ENCODE peak calls at places on chromosome 18, in four cellular contexts. One of them, this sample, is unnamed.

GRCh38 chr18:49177071-49177470 is 226.3 kb upstream of the SMAD7 start:
- DNase-seq in HepG2: no peak
- DNase-seq in K562: no peak
- DNase-seq in GM23338: no peak
- DNase-seq in this sample: no peak

GRCh38 chr18:75226301-75226955 is 15.8 kb downstream of the TSHZ1 start:
- DNase-seq in HepG2: peak
- DNase-seq in K562: peak
- DNase-seq in GM23338: no peak
- DNase-seq in this sample: no peak

GRCh38 chr18:58048243-58048642 is 4.2 kb downstream of the NEDD4L start:
- DNase-seq in HepG2: no peak
- DNase-seq in K562: no peak
- DNase-seq in GM23338: no peak
- DNase-seq in this sample: no peak

GRCh38 chr18:55406374-55407045 is 181.5 kb downstream of the TCF4 start:
- DNase-seq in HepG2: no peak
- DNase-seq in K562: no peak
- DNase-seq in GM23338: no peak
- DNase-seq in this sample: no peak

GRCh38 chr18:62715829-62716678 is 713 bp downstream of the PHLPP1 start:
- DNase-seq in HepG2: no peak
- DNase-seq in K562: peak
- DNase-seq in GM23338: peak
- DNase-seq in this sample: peak

GRCh38 chr18:75208836-75209128 is 157 bp downstream of the PTGR3 start:
- DNase-seq in HepG2: no peak
- DNase-seq in K562: no peak
- DNase-seq in GM23338: no peak
- DNase-seq in this sample: no peak

GRCh38 chr18:6557052-6557451 is 142.3 kb upstream of the L3MBTL4 start:
- DNase-seq in HepG2: no peak
- DNase-seq in K562: peak
- DNase-seq in GM23338: peak
- DNase-seq in this sample: no peak

GRCh38 chr18:74996055-74996454 is 212.9 kb downstream of the PTGR3 start:
- DNase-seq in HepG2: no peak
- DNase-seq in K562: no peak
- DNase-seq in GM23338: no peak
- DNase-seq in this sample: no peak

GRCh38 chr18:49457616-49458015 is 2.8 kb downstream of the DYM start:
- DNase-seq in HepG2: no peak
- DNase-seq in K562: no peak
- DNase-seq in GM23338: no peak
- DNase-seq in this sample: no peak

GRCh38 chr18:60411715-60412114 is 39.1 kb upstream of the MC4R start:
- DNase-seq in HepG2: no peak
- DNase-seq in K562: no peak
- DNase-seq in GM23338: peak
- DNase-seq in this sample: no peak
- TF ChIP-seq JUNB in HepG2: no peak
- TF ChIP-seq JUNB in K562: no peak
- TF ChIP-seq JUNB in GM23338: no peak
- TF ChIP-seq JUNB in this sample: no peak

GRCh38 chr18:3869848-3870247 is 419.9 kb downstream of the TGIF1 start:
- DNase-seq in HepG2: peak
- DNase-seq in K562: peak
- DNase-seq in GM23338: peak
- DNase-seq in this sample: peak
- TF ChIP-seq JUNB in HepG2: no peak
- TF ChIP-seq JUNB in K562: no peak
- TF ChIP-seq JUNB in GM23338: no peak
- TF ChIP-seq JUNB in this sample: no peak

GRCh38 chr18:76346490-76347130 is 148.4 kb downstream of the ZNF516 start:
- DNase-seq in HepG2: no peak
- DNase-seq in K562: no peak
- DNase-seq in GM23338: no peak
- DNase-seq in this sample: no peak
- TF ChIP-seq JUNB in HepG2: no peak
- TF ChIP-seq JUNB in K562: no peak
- TF ChIP-seq JUNB in GM23338: no peak
- TF ChIP-seq JUNB in this sample: no peak

GRCh38 chr18:3793545-3793944 is 343.6 kb downstream of the TGIF1 start:
- DNase-seq in HepG2: no peak
- DNase-seq in K562: no peak
- DNase-seq in GM23338: no peak
- DNase-seq in this sample: no peak

GRCh38 chr18:3791258-3791657 is 341.3 kb downstream of the TGIF1 start:
- DNase-seq in HepG2: no peak
- DNase-seq in K562: no peak
- DNase-seq in GM23338: no peak
- DNase-seq in this sample: no peak

GRCh38 chr18:3792711-3793110 is 342.7 kb downstream of the TGIF1 start:
- DNase-seq in HepG2: no peak
- DNase-seq in K562: no peak
- DNase-seq in GM23338: no peak
- DNase-seq in this sample: no peak

GRCh38 chr18:3789525-3789924 is 339.6 kb downstream of the TGIF1 start:
- DNase-seq in HepG2: no peak
- DNase-seq in K562: no peak
- DNase-seq in GM23338: no peak
- DNase-seq in this sample: no peak

GRCh38 chr18:3790702-3791101 is 340.7 kb downstream of the TGIF1 start:
- DNase-seq in HepG2: no peak
- DNase-seq in K562: peak
- DNase-seq in GM23338: no peak
- DNase-seq in this sample: no peak
- TF ChIP-seq JUNB in HepG2: no peak
- TF ChIP-seq JUNB in K562: no peak
- TF ChIP-seq JUNB in GM23338: no peak
- TF ChIP-seq JUNB in this sample: no peak

GRCh38 chr18:79544386-79544963 is 135.1 kb upstream of the CTDP1 start:
- DNase-seq in HepG2: no peak
- DNase-seq in K562: no peak
- DNase-seq in GM23338: no peak
- DNase-seq in this sample: no peak
- TF ChIP-seq JUNB in HepG2: no peak
- TF ChIP-seq JUNB in K562: no peak
- TF ChIP-seq JUNB in GM23338: no peak
- TF ChIP-seq JUNB in this sample: no peak

GRCh38 chr18:26460449-26461091 is 87.8 kb downstream of the KCTD1 start:
- DNase-seq in HepG2: no peak
- DNase-seq in K562: no peak
- DNase-seq in GM23338: no peak
- DNase-seq in this sample: no peak
- TF ChIP-seq JUNB in HepG2: no peak
- TF ChIP-seq JUNB in K562: no peak
- TF ChIP-seq JUNB in GM23338: no peak
- TF ChIP-seq JUNB in this sample: no peak

This sample was measured in A549.